ENCODE peak calls at places on chromosomes 3 and 15, in five cellular contexts. G is cardiac muscle cell; A is body of pancreas; L is CD4-positive, CD25-positive, alpha-beta regulatory T cell; C is GM23248. H is an unnamed sample. For H3K4me1, the result is how much of the 10 kb centered on the place peaks cover.

GRCh38 chr15:85792102-85792731 is 2.5 kb downstream of the KLHL25 start:
- DNase-seq in C (no peak), G (no peak), L (no peak), A (no peak), H (no peak)

GRCh38 chr3:143585720-143586456 is 262.4 kb downstream of the SLC9A9 start:
- DNase-seq in L (peak), A (no peak), C (no peak), G (no peak), H (no peak)

GRCh38 chr3:133970916-133971315 is 58.8 kb downstream of the SLCO2A1 start:
- DNase-seq in C (no peak), G (no peak), L (no peak), A (no peak), H (no peak)

GRCh38 chr3:7144696-7145308 is 283.9 kb downstream of the GRM7 start:
- DNase-seq in A (peak), L (no peak), C (peak), G (peak), H (peak)

GRCh38 chr3:72488736-72489030 is 359.6 kb downstream of the SHQ1 start:
- DNase-seq in L (no peak), G (peak), C (peak), A (no peak), H (no peak)

GRCh38 chr15:38702178-38702912 is 137.7 kb upstream of the RASGRP1 start:
- DNase-seq in G (no peak), C (no peak), L (no peak), A (peak), H (peak)

GRCh38 chr3:147518465-147518864 is 109.3 kb downstream of the ZIC1 start:
- DNase-seq in L (no peak), C (no peak), A (no peak), G (peak), H (no peak)

GRCh38 chr3:50267280-50267913 is 1.6 kb upstream of the SEMA3B start:
- DNase-seq in L (no peak), C (peak), A (peak), G (peak), H (peak)

GRCh38 chr3:134359121-134360010 is 14.9 kb downstream of the AMOTL2 start:
- DNase-seq in C (peak), G (no peak), A (no peak), L (no peak), H (no peak)

GRCh38 chr3:64627471-64628321 is 60.1 kb downstream of the ADAMTS9 start:
- DNase-seq in G (no peak), C (no peak), A (no peak), L (no peak), H (peak)

GRCh38 chr15:92801774-92802464 is 98.2 kb upstream of the CHD2 start:
- DNase-seq in C (peak), G (peak), L (no peak), A (peak), H (no peak)

GRCh38 chr15:68630205-68630555 is 51.4 kb downstream of the CORO2B start:
- DNase-seq in A (no peak), L (no peak), G (no peak), C (no peak), H (no peak)

GRCh38 chr15:40567111-40567510 is 2.0 kb upstream of the RPUSD2 start:
- DNase-seq in A (no peak), L (no peak), G (peak), C (no peak), H (peak)

GRCh38 chr3:160413613-160414248 is 14.3 kb downstream of the SMC4 start:
- DNase-seq in C (peak), A (peak), L (peak), G (peak), H (peak)

GRCh38 chr3:194871143-194871863 is 185.6 kb downstream of the FAM43A start:
- DNase-seq in A (peak), L (no peak), G (peak), C (peak), H (peak)

GRCh38 chr15:73982251-73982962 is 9.7 kb downstream of the STOML1 start:
- DNase-seq in A (peak), L (no peak), G (peak), C (peak), H (peak)

GRCh38 chr15:73985101-73985873 is 6.8 kb downstream of the STOML1 start:
- DNase-seq in L (no peak), A (no peak), C (peak), G (peak), H (no peak)

GRCh38 chr15:73983211-73983727 is 8.8 kb downstream of the STOML1 start:
- DNase-seq in C (peak), A (no peak), L (no peak), G (peak), H (peak)

GRCh38 chr15:73984208-73984979 is 7.7 kb downstream of the STOML1 start:
- DNase-seq in C (peak), A (no peak), G (peak), L (no peak), H (no peak)

DNA sequence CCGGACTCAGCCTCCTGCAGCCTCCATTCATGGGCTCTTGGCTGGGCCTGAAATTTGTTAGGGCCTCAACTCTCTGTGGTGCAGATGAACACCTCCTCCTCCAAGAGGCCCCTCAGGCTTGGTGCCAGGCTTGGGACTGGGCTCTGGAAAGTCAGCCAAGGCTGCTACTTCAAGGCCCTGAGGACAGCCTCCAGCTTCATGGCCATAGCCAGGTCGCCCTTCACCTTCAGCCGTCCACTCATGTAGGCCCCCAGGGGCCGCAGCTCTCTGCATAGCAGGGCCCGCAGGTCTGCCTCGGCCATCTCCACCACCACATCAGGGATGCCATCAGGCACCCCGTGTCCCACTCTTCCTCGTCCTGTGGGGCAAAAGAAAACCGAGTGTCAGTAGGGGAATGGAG is 8.3 kb downstream of the STOML1 start:
- DNase-seq in G (no peak), C (no peak), L (no peak), A (no peak), H (no peak)
- H3K4me1 ChIP-seq in G (under half), C (under half), L (under half), A (under half), H (under half)

DNA sequence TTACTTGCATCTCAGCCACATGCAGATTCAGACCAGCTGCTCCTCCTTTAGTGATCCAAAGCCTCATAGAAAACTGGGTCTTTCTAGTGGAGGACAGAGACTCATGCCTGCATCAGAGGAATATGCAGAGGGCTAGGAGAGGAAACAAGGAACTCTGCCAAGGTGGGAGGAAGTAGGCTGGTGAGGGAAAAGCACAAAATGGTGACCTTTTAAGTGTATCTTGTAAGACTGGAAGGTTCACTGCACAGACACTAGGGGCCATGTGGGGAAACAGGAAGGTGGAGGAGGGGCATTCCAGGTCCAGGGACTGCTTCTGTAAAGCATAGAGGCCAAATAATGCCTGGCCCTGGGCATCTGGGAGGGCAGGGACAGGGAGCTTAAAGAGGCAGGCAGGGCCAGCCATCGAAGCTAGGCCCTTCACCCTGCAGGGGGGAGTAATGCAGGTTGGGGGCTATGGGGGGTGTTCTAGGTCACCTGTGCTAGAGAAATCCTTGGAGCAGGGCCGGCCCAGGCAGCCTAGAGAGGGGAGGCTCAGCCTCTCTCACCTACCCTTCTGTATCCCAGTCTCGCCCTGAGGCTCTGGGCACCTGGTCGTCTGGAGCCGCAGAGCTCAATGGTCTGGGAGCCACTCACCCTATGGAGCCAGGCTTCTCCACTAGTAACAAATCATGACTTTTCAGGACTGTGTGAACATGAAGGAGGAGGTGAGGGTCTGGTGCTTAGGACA is 117.7 kb downstream of the DNAJB8 start:
- DNase-seq in A (peak), G (peak), L (no peak), C (peak), H (no peak)
- H3K4me1 ChIP-seq in A (half or more), G (under half), L (under half), C (under half), H (under half)

GRCh38 chr3:15632212-15632580 is 30.7 kb downstream of the BTD start:
- DNase-seq in C (no peak), A (no peak), G (no peak), L (no peak), H (no peak)

GRCh38 chr3:15633766-15634588 is 32.4 kb downstream of the BTD start:
- DNase-seq in L (no peak), G (no peak), C (peak), A (no peak), H (no peak)

GRCh38 chr3:15634671-15635661 is 33.4 kb downstream of the BTD start:
- DNase-seq in A (no peak), C (peak), L (no peak), G (peak), H (peak)

GRCh38 chr3:15631426-15632211 is 30.1 kb downstream of the BTD start:
- DNase-seq in A (no peak), C (no peak), L (no peak), G (no peak), H (no peak)

GRCh38 chr3:15633159-15633558 is 31.6 kb downstream of the BTD start:
- DNase-seq in C (no peak), G (no peak), A (no peak), L (no peak), H (no peak)
- H3K4me1 ChIP-seq in C (half or more), G (under half), A (under half), L (under half), H (under half)

GRCh38 chr3:61776390-61776789 is 215.0 kb downstream of the PTPRG start:
- DNase-seq in L (no peak), C (no peak), G (no peak), A (no peak), H (no peak)

GRCh38 chr3:61774279-61774890 is 213.0 kb downstream of the PTPRG start:
- DNase-seq in G (no peak), A (no peak), C (no peak), L (no peak), H (no peak)

GRCh38 chr3:61771976-61772375 is 210.6 kb downstream of the PTPRG start:
- DNase-seq in G (no peak), C (peak), A (no peak), L (no peak), H (no peak)

GRCh38 chr3:61769266-61769665 is 207.9 kb downstream of the PTPRG start:
- DNase-seq in C (no peak), G (no peak), A (no peak), L (no peak), H (no peak)

GRCh38 chr3:61772439-61772838 is 211.1 kb downstream of the PTPRG start:
- DNase-seq in L (no peak), A (no peak), C (peak), G (no peak), H (no peak)
- H3K4me1 ChIP-seq in L (under half), A (under half), C (under half), G (under half), H (under half)

GRCh38 chr15:67097424-67097823 is 32.0 kb downstream of the SMAD3 start:
- DNase-seq in C (no peak), A (no peak), G (no peak), L (no peak), H (no peak)
- H3K4me1 ChIP-seq in C (under half), A (under half), G (under half), L (half or more), H (under half)

DNA sequence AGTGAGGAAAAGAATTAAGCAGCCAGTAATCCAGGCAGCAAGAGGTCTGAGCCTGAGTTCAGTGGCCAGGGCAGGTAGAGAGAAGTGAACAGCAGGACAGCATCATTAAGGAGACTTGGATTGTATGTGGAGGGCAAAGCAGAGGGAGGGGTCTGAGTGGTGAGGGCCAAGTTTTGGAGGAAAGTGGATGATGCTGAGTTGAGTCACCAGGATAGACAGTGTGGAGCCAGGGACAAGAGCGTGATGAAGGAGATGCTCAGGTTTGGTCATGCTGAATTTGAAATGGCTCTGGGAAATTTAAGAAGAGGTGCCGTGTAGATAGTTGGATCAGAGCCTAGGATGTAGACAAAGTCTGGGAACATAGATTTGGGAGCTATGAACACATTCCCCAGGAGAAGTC is 93.1 kb downstream of the ARHGEF26 start:
- DNase-seq in L (no peak), C (peak), A (no peak), G (no peak), H (no peak)
- H3K4me1 ChIP-seq in L (under half), C (under half), A (under half), G (under half), H (under half)

H was measured in hepatocyte.